ENCODE peak calls at places on chromosomes 12 and 14, in ten cellular contexts. D is AG04450, Z is activated B cell treated with CpG ODN at 0.5 μM for 24 hours, W is lower leg skin, L is NCI-H2081, Y is H4, S is tibial artery, U is hypothalamus, B is naive B cell, O is anterior cingulate cortex. K is an unnamed sample.
A peak's percentile ranks its signal among the peaks of the same experiment; 100 is the strongest.

GRCh38 chr12:13097526-13097925 is 5.9 kb downstream of the GSG1 start:
- DNase-seq in D (no peak), Z (no peak), W (no peak), L (no peak), Y (no peak), S (no peak), U (no peak), B (peak; percentile 40), O (no peak), K (no peak)

GRCh38 chr12:108446766-108447165 is 68.3 kb upstream of the FICD start:
- DNase-seq in D (no peak), Z (no peak), W (no peak), L (no peak), Y (peak; percentile 45), S (no peak), U (no peak), B (no peak), O (peak; percentile 12), K (peak; percentile 1)

GRCh38 chr12:109111775-109112491 is 4.5 kb upstream of the ACACB start:
- DNase-seq in D (no peak), Z (peak; percentile 26), W (peak; percentile 93), L (peak; percentile 24), Y (no peak), S (peak; percentile 78), U (peak; percentile 40), B (peak; percentile 17), O (peak; percentile 65), K (peak; percentile 86)

GRCh38 chr14:99734406-99735051 is 50.4 kb downstream of the CYP46A1 start:
- DNase-seq in D (no peak), Z (no peak), W (peak; percentile 66), L (no peak), Y (no peak), S (peak; percentile 63), U (no peak), B (no peak), O (no peak), K (no peak)

GRCh38 chr14:32004300-32004699 is 72.8 kb upstream of the ARHGAP5 start:
- DNase-seq in D (no peak), Z (no peak), W (no peak), L (no peak), Y (peak; percentile 51), S (no peak), U (no peak), B (no peak), O (no peak), K (no peak)

GRCh38 chr14:100438678-100439592 is 115.8 kb downstream of the SLC25A47 start:
- DNase-seq in D (peak; percentile 30), Z (no peak), W (peak; percentile 83), L (no peak), Y (peak; percentile 89), S (no peak), U (no peak), B (no peak), O (no peak), K (no peak)

GRCh38 chr12:9120487-9121184 is 4.9 kb upstream of the A2M start:
- DNase-seq in D (no peak), Z (no peak), W (no peak), L (no peak), Y (no peak), S (no peak), U (no peak), B (no peak), O (no peak), K (no peak)

GRCh38 chr14:71610149-71610548 is 322.1 kb upstream of the RGS6 start:
- DNase-seq in D (no peak), Z (no peak), W (no peak), L (no peak), Y (no peak), S (no peak), U (no peak), B (no peak), O (no peak), K (no peak)

GRCh38 chr12:79773896-79774295 is 83.1 kb upstream of the PAWR start:
- DNase-seq in D (no peak), Z (no peak), W (no peak), L (no peak), Y (no peak), S (no peak), U (no peak), B (no peak), O (no peak), K (no peak)

GRCh38 chr14:64721899-64722298 is 17.7 kb downstream of the PLEKHG3 start:
- DNase-seq in D (no peak), Z (no peak), W (no peak), L (no peak), Y (no peak), S (no peak), U (no peak), B (no peak), O (no peak), K (no peak)

GRCh38 chr12:124792961-124793441 is 70.7 kb downstream of the SCARB1 start:
- DNase-seq in D (no peak), Z (no peak), W (no peak), L (no peak), Y (no peak), S (no peak), U (no peak), B (no peak), O (no peak), K (peak; percentile 91)

GRCh38 chr14:71324767-71325272 is 417.6 kb downstream of the PCNX1 start:
- DNase-seq in D (no peak), Z (peak; percentile 28), W (no peak), L (no peak), Y (no peak), S (no peak), U (no peak), B (peak; percentile 69), O (no peak), K (no peak)

K was measured in foreskin melanocyte.